ENCODE peak calls at places on chromosomes 16 and 17, in five cellular contexts. D is ovary, V is PC-9, T is HFF-Myc, J is brain microvascular endothelial cell. Q is an unnamed sample.

GRCh38 chr17:40596261-40596919 is 31.1 kb upstream of the CCR7 start:
- DNase-seq in J (no peak), V (no peak), T (peak), D (no peak), Q (peak)

GRCh38 chr17:27207073-27207511 is 86.8 kb upstream of the WSB1 start:
- DNase-seq in T (no peak), V (no peak), D (no peak), J (peak), Q (peak)

GRCh38 chr16:78490847-78491246 is 391.4 kb downstream of the WWOX start:
- DNase-seq in V (no peak), D (no peak), T (no peak), J (no peak), Q (no peak)

GRCh38 chr16:80065565-80065964 is 465.0 kb upstream of the MAF start:
- DNase-seq in T (no peak), D (no peak), V (no peak), J (no peak), Q (no peak)

GRCh38 chr17:77425791-77426641 is 285.2 kb downstream of the SEC14L1 start:
- DNase-seq in V (peak), J (peak), T (no peak), D (peak), Q (peak)

GRCh38 chr16:84924339-84925091 is 86.8 kb downstream of the ZDHHC7 start:
- DNase-seq in T (no peak), D (peak), V (no peak), J (no peak), Q (no peak)

GRCh38 chr16:23836078-23836403 is 258 bp downstream of the PRKCB start:
- DNase-seq in V (no peak), J (no peak), T (no peak), D (no peak), Q (no peak)

GRCh38 chr16:13866073-13866472 is 53.9 kb upstream of the ERCC4 start:
- DNase-seq in D (peak), J (peak), T (peak), V (peak), Q (peak)

GRCh38 chr16:85433477-85433876 is 179.6 kb upstream of the GSE1 start:
- DNase-seq in J (no peak), V (no peak), T (no peak), D (no peak), Q (no peak)

GRCh38 chr16:85819245-85819644 is 19.8 kb downstream of the COX4I1 start:
- DNase-seq in T (peak), J (peak), V (peak), D (peak), Q (peak)

GRCh38 chr16:67015317-67015731 is 13.6 kb upstream of the CBFB start:
- DNase-seq in T (no peak), D (no peak), V (peak), J (no peak), Q (no peak)
- TF ChIP-seq CTCF in T (no peak), D (no peak), V (peak), J (no peak), Q (peak)

GRCh38 chr17:48624118-48624517 is 2.0 kb downstream of the HOXB9 start:
- DNase-seq in V (no peak), T (no peak), J (no peak), D (no peak), Q (no peak)
- H3K4me3 ChIP-seq in V (peak), T (no peak), J (no peak), D (no peak), Q (no peak)

GRCh38 chr17:12395733-12396354 is 269.8 kb upstream of the MYOCD start:
- DNase-seq in V (no peak), D (no peak), J (peak), T (no peak), Q (peak)
- TF ChIP-seq CTCF in V (peak), D (no peak), J (peak), T (peak), Q (peak)

GRCh38 chr16:69724981-69725479 is 1.3 kb downstream of the NQO1 start:
- DNase-seq in V (no peak), T (no peak), J (no peak), D (peak), Q (peak)

GRCh38 chr16:69724414-69724873 is 1.9 kb downstream of the NQO1 start:
- DNase-seq in V (no peak), D (peak), J (no peak), T (no peak), Q (no peak)

GRCh38 chr16:69726313-69727060 is at the start of gene NQO1:
- DNase-seq in J (peak), T (peak), V (peak), D (peak), Q (peak)

GRCh38 chr16:69727916-69728270 is 1.5 kb upstream of the NQO1 start:
- DNase-seq in D (no peak), J (no peak), V (no peak), T (no peak), Q (no peak)

GRCh38 chr16:69725480-69726312 is 664 bp downstream of the NQO1 start:
- DNase-seq in J (no peak), T (no peak), V (no peak), D (no peak), Q (no peak)
- H3K4me3 ChIP-seq in J (peak), T (peak), V (peak), D (peak), Q (peak)

GRCh38 chr16:31016018-31016417 is 5.6 kb upstream of the STX1B start:
- DNase-seq in J (no peak), V (no peak), T (no peak), D (no peak), Q (no peak)
- TF ChIP-seq CTCF in J (peak), V (no peak), T (no peak), D (no peak), Q (no peak)

GRCh38 chr17:74200112-74200511 is 3.4 kb upstream of the RPL38 start:
- DNase-seq in J (no peak), T (no peak), V (no peak), D (no peak), Q (no peak)
- H3K4me3 ChIP-seq in J (no peak), T (no peak), V (no peak), D (no peak), Q (no peak)

DNA sequence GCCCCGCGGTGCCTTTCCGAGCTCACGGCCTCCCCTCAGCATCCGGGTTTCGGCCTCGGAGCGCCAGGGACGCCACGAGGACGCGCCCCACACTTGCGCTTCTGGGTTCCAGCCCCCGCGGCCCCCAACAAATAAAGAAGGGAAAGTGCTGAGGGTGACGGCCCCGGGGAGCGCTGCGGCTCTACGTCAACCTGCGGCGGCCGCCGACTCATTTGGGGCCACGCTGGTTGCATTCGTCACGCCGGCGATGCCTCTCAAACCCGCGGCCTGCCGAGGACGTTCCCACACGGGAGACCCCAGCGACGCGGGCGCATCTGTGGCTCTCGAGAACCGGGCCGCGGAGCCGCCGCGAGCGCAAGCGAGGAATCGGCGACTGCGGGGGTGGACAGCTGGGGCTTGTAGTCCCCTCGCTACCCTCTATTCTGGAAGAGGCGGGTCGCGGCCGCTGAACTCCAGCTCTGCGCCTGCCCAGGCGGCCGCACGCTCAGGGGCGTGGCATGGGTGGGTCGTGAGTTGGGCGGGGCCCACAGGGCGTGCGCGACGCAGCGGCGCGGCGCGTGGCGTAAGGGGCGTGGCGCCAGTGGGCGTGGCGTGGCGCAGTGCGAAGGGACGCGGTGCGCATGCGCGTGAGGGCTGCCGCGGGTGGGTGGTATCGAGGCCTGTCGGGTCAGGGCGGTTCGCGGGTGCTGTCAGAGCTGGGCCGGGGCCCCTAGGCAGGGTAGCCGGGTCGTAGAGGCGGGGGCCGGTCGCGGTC is at the start of gene AMZ2:
- DNase-seq in D (peak), J (peak), T (peak), V (peak), Q (peak)
- TF ChIP-seq CTCF in D (no peak), J (no peak), T (no peak), V (no peak), Q (no peak)

GRCh38 chr17:43661699-43662431 is at the start of gene MEOX1:
- DNase-seq in T (peak), J (peak), V (peak), D (no peak), Q (peak)
- H3K4me3 ChIP-seq in T (no peak), J (peak), V (no peak), D (no peak), Q (no peak)